ENCODE peak calls at places on chromosomes 12 and 14, in ten cellular contexts. W is K562, Z is SK-N-SH, Y is endothelial cell of umbilical vein, H is HCT116, B is esophagus muscularis mucosa, C is GM23338, V is GM12878, M is transverse colon, Q is HepG2. N is an unnamed sample.

GRCh38 chr12:106131671-106132070 is 7.1 kb downstream of the NUAK1 start:
- DNase-seq in W (no peak), Z (peak; percentile 29), Y (no peak), H (no peak), B (no peak), C (no peak), V (no peak), M (no peak), Q (peak; percentile 80), N (peak; percentile 64)

GRCh38 chr14:79111963-79112362 is 941.8 kb downstream of the NRXN3 start:
- DNase-seq in W (no peak), Z (no peak), Y (no peak), H (no peak), B (peak; percentile 39), C (no peak), V (no peak), M (no peak), Q (no peak), N (no peak)

GRCh38 chr12:58765076-58765475 is 155.2 kb downstream of the LRIG3 start:
- DNase-seq in W (no peak), Z (no peak), Y (no peak), H (no peak), B (no peak), C (no peak), V (no peak), M (no peak), Q (no peak), N (no peak)

GRCh38 chr14:55332654-55333570 is 61.7 kb downstream of the FBXO34 start:
- DNase-seq in W (no peak), Z (no peak), Y (no peak), H (no peak), B (no peak), C (no peak), V (no peak), M (no peak), Q (no peak), N (no peak)

GRCh38 chr14:101108579-101109346 is 205.2 kb upstream of the RTL1 start:
- DNase-seq in W (no peak), Z (no peak), Y (no peak), H (no peak), B (peak; percentile 81), C (no peak), V (no peak), M (no peak), Q (no peak), N (peak; percentile 62)

GRCh38 chr12:53603804-53604203 is 22.4 kb downstream of the ATF7 start:
- DNase-seq in W (no peak), Z (no peak), Y (peak; percentile 35), H (no peak), B (no peak), C (no peak), V (no peak), M (no peak), Q (no peak), N (no peak)

GRCh38 chr14:102655154-102655553 is 62.7 kb downstream of the RCOR1 start:
- DNase-seq in W (no peak), Z (no peak), Y (peak; percentile 92), H (no peak), B (no peak), C (peak; percentile 63), V (no peak), M (no peak), Q (peak; percentile 74), N (no peak)

GRCh38 chr14:81269100-81269978 is 48.6 kb upstream of the GTF2A1 start:
- DNase-seq in W (peak; percentile 61), Z (peak; percentile 74), Y (peak; percentile 69), H (peak; percentile 56), B (no peak), C (peak; percentile 84), V (peak; percentile 26), M (no peak), Q (peak; percentile 70), N (no peak)

GRCh38 chr14:77467801-77468200 is 9.9 kb downstream of the AHSA1 start:
- DNase-seq in W (no peak), Z (no peak), Y (no peak), H (no peak), B (no peak), C (no peak), V (no peak), M (no peak), Q (no peak), N (no peak)

GRCh38 chr12:116591608-116592115 is 32.5 kb downstream of the MAP1LC3B2 start:
- DNase-seq in W (no peak), Z (no peak), Y (no peak), H (no peak), B (no peak), C (no peak), V (no peak), M (no peak), Q (no peak), N (no peak)

GRCh38 chr14:70027785-70028428 is 148.7 kb downstream of the SMOC1 start:
- DNase-seq in W (peak; percentile 79), Z (peak; percentile 88), Y (peak; percentile 56), H (peak; percentile 10), B (no peak), C (peak; percentile 89), V (no peak), M (peak; percentile 71), Q (peak; percentile 43), N (peak; percentile 76)

GRCh38 chr14:102775855-102776760 is 1.1 kb upstream of the TRAF3 start:
- DNase-seq in W (no peak), Z (no peak), Y (peak; percentile 51), H (no peak), B (no peak), C (peak; percentile 40), V (no peak), M (peak; percentile 70), Q (peak; percentile 43), N (no peak)

DNA sequence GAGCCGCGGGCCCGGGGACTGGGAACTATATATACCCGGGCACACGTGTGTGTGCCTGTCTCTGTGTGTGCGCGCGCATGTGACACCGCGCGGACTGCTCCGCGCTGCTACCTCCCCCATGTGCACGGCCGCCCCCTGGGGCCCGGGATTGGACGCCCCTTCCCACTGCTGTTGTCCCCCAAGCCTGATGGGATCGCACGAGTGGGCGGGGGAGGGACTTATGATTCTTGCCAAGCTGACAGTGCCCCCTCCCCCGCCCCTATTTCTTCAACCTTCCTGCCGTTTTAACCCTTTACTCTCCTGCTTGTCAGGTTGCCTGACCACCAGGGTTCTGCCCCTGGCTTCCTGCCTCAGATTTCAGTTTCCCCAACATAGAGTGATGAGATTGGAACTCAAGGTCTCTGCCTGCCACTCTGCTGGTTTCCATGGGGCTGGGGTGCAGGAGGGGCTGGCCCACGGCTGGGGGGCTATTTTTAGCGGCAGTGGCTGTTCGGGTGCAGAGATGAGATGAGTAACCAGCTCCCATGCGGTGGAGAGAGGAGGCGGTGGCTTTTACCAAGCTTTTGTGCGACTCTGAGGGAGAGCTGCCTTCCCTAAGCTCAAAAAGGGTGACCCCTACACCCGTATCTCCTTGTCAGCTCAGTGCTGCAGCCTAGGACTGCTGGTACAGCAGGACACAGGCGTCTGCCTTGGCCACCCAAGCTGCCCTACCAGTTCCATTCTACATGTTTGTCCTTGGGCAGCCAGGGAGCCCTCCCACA is at the start of gene DDN:
- DNase-seq in W (peak; percentile 80), Z (peak; percentile 86), Y (no peak), H (peak; percentile 45), B (no peak), C (peak; percentile 52), V (no peak), M (no peak), Q (no peak), N (no peak)
- H3K4me1 ChIP-seq in W (peaks cover 47% of the 10 kb centered on the region), Z (peaks cover 11% of the 10 kb centered on the region), Y (peaks cover 11% of the 10 kb centered on the region), H (peaks cover 48% of the 10 kb centered on the region), B (peaks cover 38% of the 10 kb centered on the region), C (peaks cover 16% of the 10 kb centered on the region), V (peaks cover 27% of the 10 kb centered on the region), M (peaks cover 38% of the 10 kb centered on the region), Q (peaks cover 53% of the 10 kb centered on the region), N (peaks cover 50% of the 10 kb centered on the region)

DNA sequence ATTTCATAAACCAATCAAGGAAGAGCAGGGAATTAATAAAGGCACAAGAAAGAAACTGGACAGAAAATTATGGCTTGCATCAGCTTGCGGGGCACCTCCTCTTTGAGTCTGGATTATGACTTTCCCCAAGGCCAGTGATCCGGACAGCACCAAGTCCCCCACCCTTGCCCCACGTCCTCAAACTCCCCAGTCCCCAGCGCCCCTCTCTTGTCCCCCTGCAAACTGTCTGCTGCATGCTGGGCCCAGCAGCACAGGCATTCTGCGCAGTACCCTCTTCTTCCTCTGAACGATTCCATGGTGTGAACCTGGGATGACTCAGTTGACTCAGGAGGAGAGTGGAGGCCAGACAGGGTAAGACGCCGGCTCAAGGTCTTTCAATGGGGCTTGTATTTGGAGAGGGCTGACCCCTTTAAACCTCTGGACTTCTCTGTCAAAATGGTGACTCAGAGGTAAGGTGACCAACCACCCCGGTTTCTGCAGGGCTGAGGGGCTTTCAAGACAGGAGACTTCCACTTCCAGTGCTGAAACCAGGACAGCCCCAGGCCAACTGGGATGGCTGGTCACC is 13.5 kb downstream of the C14orf132 start:
- DNase-seq in W (no peak), Z (no peak), Y (no peak), H (no peak), B (no peak), C (no peak), V (no peak), M (no peak), Q (no peak), N (no peak)
- TF ChIP-seq CTCF in W (no peak), Z (peak; percentile 8), Y (no peak), H (no peak), B (no peak), C (no peak), V (no peak), M (no peak), Q (no peak), N (no peak)

DNA sequence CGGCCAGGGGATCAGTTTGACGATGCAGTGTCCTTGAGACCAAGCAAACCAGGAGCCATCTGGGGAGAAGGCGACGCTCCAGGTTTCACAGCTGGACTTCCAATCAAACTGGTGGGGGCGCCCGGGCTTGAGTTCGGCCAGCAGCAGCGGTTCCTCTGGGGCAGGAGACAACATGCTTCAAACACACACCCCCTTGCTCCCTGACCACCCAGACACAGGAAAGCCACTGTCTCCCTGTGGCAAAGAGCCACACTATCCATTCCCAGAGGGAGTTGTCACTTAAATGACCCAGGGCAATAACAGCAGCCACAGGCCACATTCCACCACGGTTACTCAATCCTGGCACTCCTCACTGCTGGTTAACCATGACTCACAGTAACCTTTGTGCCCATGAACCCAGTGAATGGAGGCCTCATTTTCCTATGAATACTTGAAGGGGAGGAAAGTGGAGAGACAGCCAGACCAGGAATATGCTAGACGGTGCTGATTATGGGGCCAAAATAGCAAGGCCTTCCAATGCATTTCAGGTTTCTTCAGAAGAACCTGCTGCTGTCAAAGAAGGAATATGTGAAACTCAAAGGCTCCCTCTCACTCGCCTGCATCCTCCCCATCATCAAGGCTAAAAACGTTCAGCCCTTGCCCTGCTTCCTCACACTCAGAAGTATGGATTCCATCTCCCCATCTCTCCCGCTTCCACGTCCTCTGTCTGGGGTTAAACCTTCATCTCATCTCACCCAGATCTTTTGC is 8.5 kb downstream of the WSB2 start:
- DNase-seq in W (no peak), Z (no peak), Y (peak; percentile 96), H (peak; percentile 97), B (no peak), C (peak; percentile 4), V (no peak), M (peak; percentile 86), Q (peak; percentile 99), N (peak; percentile 88)
- TF ChIP-seq POLR2AphosphoS5 in W (no peak), Z (peak; percentile 62), Y (peak; percentile 90), H (peak; percentile 87), B (peak; percentile 78), C (no peak), V (no peak), M (peak; percentile 95), Q (no peak), N (peak; percentile 38)

DNA sequence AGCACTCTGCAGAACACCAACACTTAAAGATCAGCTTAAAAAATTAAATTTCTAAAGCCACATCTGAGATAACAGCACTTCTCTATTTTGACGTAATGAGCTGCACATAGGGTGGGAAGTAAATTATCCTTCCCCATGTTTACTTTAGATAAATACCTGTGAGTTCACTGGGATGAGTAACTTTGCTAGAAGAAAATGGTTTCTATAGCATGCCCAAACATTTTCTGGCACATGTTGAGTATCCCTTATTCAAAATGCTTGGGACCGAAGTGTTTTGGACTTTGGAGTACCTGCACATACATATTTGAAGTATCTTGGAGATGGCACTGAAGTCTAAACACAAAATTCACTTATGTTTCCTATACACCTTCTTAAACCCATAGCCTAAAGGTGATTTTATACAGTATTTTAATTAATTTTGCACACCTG is 6.6 kb downstream of the SLC38A2 start:
- DNase-seq in W (no peak), Z (no peak), Y (no peak), H (no peak), B (no peak), C (no peak), V (no peak), M (no peak), Q (no peak), N (no peak)
- H3K4me1 ChIP-seq in W (no peaks in the 10 kb centered on the region), Z (peaks cover 54% of the 10 kb centered on the region), Y (peaks cover 62% of the 10 kb centered on the region), H (peaks cover 62% of the 10 kb centered on the region), B (peaks cover 64% of the 10 kb centered on the region), C (peaks cover 23% of the 10 kb centered on the region), V (peaks cover 40% of the 10 kb centered on the region), M (peaks cover 69% of the 10 kb centered on the region), Q (peaks cover 67% of the 10 kb centered on the region), N (no peaks in the 10 kb centered on the region)

N was measured in sigmoid colon.